ENCODE peak calls at places on chromosomes 6 and 20, in seven cellular contexts. One of them, this sample, is unnamed.

GRCh38 chr6:155248021-155249001 is 15.5 kb upstream of the CLDN20 start:
- DNase-seq in astrocyte of the cerebellum: peak
- DNase-seq in neural crest cell: peak
- DNase-seq in SK-MEL-5: peak
- DNase-seq in nucleus accumbens: peak
- DNase-seq in T-helper 2 cell: no peak
- DNase-seq in H9: peak
- DNase-seq in this sample: no peak

GRCh38 chr6:141968632-141969031 is 164.1 kb upstream of the GJE1 start:
- DNase-seq in astrocyte of the cerebellum: no peak
- DNase-seq in neural crest cell: no peak
- DNase-seq in SK-MEL-5: no peak
- DNase-seq in nucleus accumbens: no peak
- DNase-seq in T-helper 2 cell: no peak
- DNase-seq in H9: no peak
- DNase-seq in this sample: no peak

GRCh38 chr20:22848364-22848763 is 186.7 kb upstream of the SSTR4 start:
- DNase-seq in astrocyte of the cerebellum: no peak
- DNase-seq in neural crest cell: no peak
- DNase-seq in SK-MEL-5: no peak
- DNase-seq in nucleus accumbens: no peak
- DNase-seq in T-helper 2 cell: no peak
- DNase-seq in H9: no peak
- DNase-seq in this sample: no peak

GRCh38 chr6:168061269-168062210 is 17.5 kb downstream of the FRMD1 start:
- DNase-seq in astrocyte of the cerebellum: no peak
- DNase-seq in neural crest cell: no peak
- DNase-seq in SK-MEL-5: no peak
- DNase-seq in nucleus accumbens: no peak
- DNase-seq in T-helper 2 cell: no peak
- DNase-seq in H9: no peak
- DNase-seq in this sample: no peak

GRCh38 chr6:32944265-32944664 is 3.4 kb upstream of the HLA-DMB start:
- DNase-seq in astrocyte of the cerebellum: no peak
- DNase-seq in neural crest cell: no peak
- DNase-seq in SK-MEL-5: no peak
- DNase-seq in nucleus accumbens: no peak
- DNase-seq in T-helper 2 cell: peak
- DNase-seq in H9: no peak
- DNase-seq in this sample: no peak

GRCh38 chr20:10077081-10077471 is 42.3 kb downstream of the ANKEF1 start:
- DNase-seq in astrocyte of the cerebellum: no peak
- DNase-seq in neural crest cell: no peak
- DNase-seq in SK-MEL-5: no peak
- DNase-seq in nucleus accumbens: no peak
- DNase-seq in T-helper 2 cell: no peak
- DNase-seq in H9: peak
- DNase-seq in this sample: no peak

GRCh38 chr6:157954150-157955117 is 27.2 kb upstream of the SYNJ2 start:
- DNase-seq in astrocyte of the cerebellum: no peak
- DNase-seq in neural crest cell: no peak
- DNase-seq in SK-MEL-5: no peak
- DNase-seq in nucleus accumbens: no peak
- DNase-seq in T-helper 2 cell: no peak
- DNase-seq in H9: peak
- DNase-seq in this sample: no peak

GRCh38 chr6:17421406-17421805 is 28.0 kb downstream of the CAP2 start:
- DNase-seq in astrocyte of the cerebellum: no peak
- DNase-seq in neural crest cell: no peak
- DNase-seq in SK-MEL-5: no peak
- DNase-seq in nucleus accumbens: no peak
- DNase-seq in T-helper 2 cell: no peak
- DNase-seq in H9: no peak
- DNase-seq in this sample: no peak

GRCh38 chr6:20746024-20746423 is 211.8 kb downstream of the CDKAL1 start:
- DNase-seq in astrocyte of the cerebellum: no peak
- DNase-seq in neural crest cell: no peak
- DNase-seq in SK-MEL-5: no peak
- DNase-seq in nucleus accumbens: no peak
- DNase-seq in T-helper 2 cell: no peak
- DNase-seq in H9: no peak
- DNase-seq in this sample: no peak

GRCh38 chr6:87724994-87725811 is 23.2 kb upstream of the AKIRIN2 start:
- DNase-seq in astrocyte of the cerebellum: no peak
- DNase-seq in neural crest cell: no peak
- DNase-seq in SK-MEL-5: no peak
- DNase-seq in nucleus accumbens: no peak
- DNase-seq in T-helper 2 cell: no peak
- DNase-seq in H9: no peak
- DNase-seq in this sample: no peak

GRCh38 chr20:50339196-50339901 is 148.7 kb downstream of the CEBPB start:
- DNase-seq in astrocyte of the cerebellum: peak
- DNase-seq in neural crest cell: no peak
- DNase-seq in SK-MEL-5: no peak
- DNase-seq in nucleus accumbens: no peak
- DNase-seq in T-helper 2 cell: no peak
- DNase-seq in H9: no peak
- DNase-seq in this sample: no peak

GRCh38 chr20:235891-236290 is 8.8 kb downstream of the DEFB129 start:
- DNase-seq in astrocyte of the cerebellum: no peak
- DNase-seq in neural crest cell: no peak
- DNase-seq in SK-MEL-5: peak
- DNase-seq in nucleus accumbens: no peak
- DNase-seq in T-helper 2 cell: no peak
- DNase-seq in H9: no peak
- DNase-seq in this sample: no peak

GRCh38 chr20:18005170-18005989 is 36.6 kb downstream of the MGME1 start:
- DNase-seq in astrocyte of the cerebellum: no peak
- DNase-seq in neural crest cell: no peak
- DNase-seq in SK-MEL-5: no peak
- DNase-seq in nucleus accumbens: no peak
- DNase-seq in T-helper 2 cell: no peak
- DNase-seq in H9: peak
- DNase-seq in this sample: no peak

GRCh38 chr20:59923514-59923913 is 9.9 kb downstream of the SYCP2 start:
- DNase-seq in astrocyte of the cerebellum: no peak
- DNase-seq in neural crest cell: no peak
- DNase-seq in SK-MEL-5: no peak
- DNase-seq in nucleus accumbens: no peak
- DNase-seq in T-helper 2 cell: no peak
- DNase-seq in H9: no peak
- DNase-seq in this sample: no peak

GRCh38 chr6:56995347-56995746 is 40.4 kb downstream of the BEND6 start:
- DNase-seq in astrocyte of the cerebellum: no peak
- DNase-seq in neural crest cell: no peak
- DNase-seq in SK-MEL-5: no peak
- DNase-seq in nucleus accumbens: no peak
- DNase-seq in T-helper 2 cell: no peak
- DNase-seq in H9: no peak
- DNase-seq in this sample: no peak

GRCh38 chr6:149560736-149561135 is 5.4 kb upstream of the GINM1 start:
- DNase-seq in astrocyte of the cerebellum: no peak
- DNase-seq in neural crest cell: no peak
- DNase-seq in SK-MEL-5: peak
- DNase-seq in nucleus accumbens: no peak
- DNase-seq in T-helper 2 cell: no peak
- DNase-seq in H9: peak
- DNase-seq in this sample: no peak